ENCODE peak calls at places on chromosomes 13 and 19, in ten cellular contexts. L is left ventricle myocardium inferior, N is testis, A is GM23248, G is cardiac muscle cell, Q is IMR-90, E is lower lobe of right lung, W is left lung, P is A549, B is PC-3. J is an unnamed sample.
A peak's percentile ranks its signal among the peaks of the same experiment; 100 is the strongest.

GRCh38 chr13:76969488-76970365 is 21.4 kb downstream of the ACOD1 start:
- DNase-seq in G (no peak), W (no peak), Q (no peak), E (no peak), B (peak; percentile 26), A (peak; percentile 14), N (no peak), L (no peak), P (no peak), J (no peak)

GRCh38 chr13:20425819-20426219 is 99.8 kb downstream of the CRYL1 start:
- DNase-seq in A (no peak), P (no peak), L (no peak), Q (no peak), N (no peak), B (no peak), E (no peak), G (no peak), W (peak; percentile 65), J (peak; percentile 65)

GRCh38 chr13:30559274-30559673 is 58.4 kb upstream of the USPL1 start:
- DNase-seq in B (no peak), N (no peak), P (no peak), L (no peak), G (peak; percentile 35), W (no peak), E (no peak), Q (no peak), A (no peak), J (no peak)

GRCh38 chr19:49554701-49555181 is 25.6 kb downstream of the NOSIP start:
- DNase-seq in N (no peak), Q (no peak), W (no peak), B (no peak), L (no peak), E (no peak), A (peak; percentile 43), P (no peak), G (no peak), J (no peak)

GRCh38 chr13:52931913-52932312 is 83.5 kb upstream of the PCDH8 start:
- DNase-seq in Q (no peak), G (no peak), P (no peak), B (no peak), L (no peak), N (no peak), A (no peak), W (no peak), E (no peak), J (no peak)

GRCh38 chr19:32104465-32105235 is 240.8 kb upstream of the ZNF507 start:
- DNase-seq in B (peak; percentile 35), W (no peak), A (no peak), N (no peak), P (no peak), L (no peak), E (no peak), G (peak; percentile 17), Q (no peak), J (peak; percentile 91)

GRCh38 chr19:16376649-16377048 is 52.0 kb downstream of the KLF2 start:
- DNase-seq in B (peak; percentile 31), G (peak; percentile 52), N (no peak), A (peak; percentile 16), L (no peak), W (no peak), E (no peak), Q (no peak), P (peak; percentile 33), J (peak; percentile 54)

GRCh38 chr19:35266904-35267817 is 1.6 kb upstream of the USF2 start:
- DNase-seq in B (peak; percentile 12), G (no peak), A (peak; percentile 68), P (peak; percentile 82), W (peak; percentile 90), Q (peak; percentile 10), E (peak; percentile 74), L (peak; percentile 66), N (peak; percentile 68), J (no peak)

GRCh38 chr19:47373246-47374240 is 24.4 kb downstream of the DHX34 start:
- DNase-seq in Q (no peak), E (no peak), B (no peak), L (no peak), G (no peak), P (no peak), A (no peak), N (no peak), W (peak; percentile 49), J (no peak)

GRCh38 chr19:47371269-47371668 is 22.2 kb downstream of the DHX34 start:
- DNase-seq in A (no peak), N (no peak), G (no peak), Q (no peak), W (peak; percentile 72), P (no peak), B (no peak), E (no peak), L (no peak), J (no peak)

GRCh38 chr19:47374876-47375693 is 26.0 kb downstream of the DHX34 start:
- DNase-seq in L (no peak), W (peak; percentile 78), Q (no peak), N (no peak), A (no peak), E (no peak), P (no peak), G (no peak), B (no peak), J (no peak)

GRCh38 chr19:47369923-47370625 is 21.0 kb downstream of the DHX34 start:
- DNase-seq in B (no peak), N (no peak), L (no peak), Q (peak; percentile 74), A (peak; percentile 85), W (peak; percentile 87), P (no peak), G (no peak), E (peak; percentile 74), J (no peak)

DNA sequence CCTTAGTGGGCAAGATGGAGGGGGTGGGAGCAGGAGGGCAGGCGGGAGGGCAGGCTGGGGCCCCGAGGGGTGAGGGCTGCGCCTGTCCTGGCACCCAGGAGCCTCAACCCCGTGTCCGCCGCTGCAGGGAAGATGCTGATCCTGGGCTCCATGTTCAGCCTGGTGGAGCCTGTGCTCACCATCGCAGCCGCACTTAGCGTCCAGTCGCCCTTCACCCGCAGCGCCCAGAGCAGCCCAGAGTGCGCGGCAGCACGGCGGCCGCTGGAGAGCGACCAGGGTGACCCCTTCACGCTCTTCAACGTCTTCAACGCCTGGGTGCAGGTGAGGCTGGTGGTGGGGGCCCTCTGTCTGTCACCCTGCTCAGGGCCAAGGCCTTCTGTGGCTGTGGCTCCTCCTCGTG is 23.5 kb downstream of the DHX34 start:
- DNase-seq in A (no peak), P (no peak), E (no peak), N (no peak), Q (no peak), L (no peak), G (no peak), W (peak; percentile 68), B (no peak), J (no peak)
- H3K4me3 ChIP-seq in A (no peak overlapping the region), P (no peak overlapping the region), E (no peak overlapping the region), N (no peak overlapping the region), Q (no peak overlapping the region), L (no peak overlapping the region), G (no peak overlapping the region), W (no peak overlapping the region), B (no peak overlapping the region), J (no peak overlapping the region)

DNA sequence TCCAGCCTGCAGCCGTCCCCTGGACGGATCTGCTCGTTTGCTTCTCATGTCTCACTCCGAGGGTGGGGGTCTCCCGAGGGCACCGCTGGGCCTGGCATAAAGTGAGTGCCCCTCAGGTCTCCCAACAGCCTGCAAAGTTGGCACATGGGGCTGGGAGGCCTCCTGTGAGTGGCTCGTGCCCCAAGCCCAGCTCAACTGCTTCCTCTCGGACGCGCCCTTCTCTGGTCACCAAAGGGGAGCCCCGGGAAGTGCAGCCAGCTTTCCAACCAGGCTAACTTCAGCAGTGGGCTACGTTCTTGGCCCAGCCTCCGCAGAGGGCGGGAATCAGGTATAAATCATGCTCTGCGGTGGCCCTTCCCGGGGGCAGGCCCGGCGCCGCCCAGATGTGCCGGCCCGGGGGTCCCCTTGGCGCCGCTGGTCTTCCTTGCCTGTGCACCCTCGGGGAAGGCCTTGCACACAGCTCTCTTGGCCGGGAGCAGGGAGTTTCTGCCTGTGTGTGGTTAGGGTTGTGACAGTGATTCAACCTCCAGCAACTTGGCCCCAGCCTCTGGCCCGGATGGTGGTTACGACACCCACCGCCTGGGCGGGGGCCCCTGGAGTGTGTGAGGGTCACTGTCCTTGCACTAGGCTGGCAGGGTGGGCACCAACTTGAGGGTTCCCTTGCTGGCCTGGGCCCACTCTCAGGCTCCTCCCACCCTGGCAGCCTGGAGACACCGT is 20.7 kb downstream of the CEBPG start:
- DNase-seq in B (peak; percentile 14), L (peak; percentile 57), W (peak; percentile 84), P (no peak), G (no peak), E (peak; percentile 63), Q (peak; percentile 69), A (peak; percentile 95), N (no peak), J (no peak)
- H3K4me1 ChIP-seq in B (no peaks in the 10 kb centered on the region), L (peaks cover 89% of the 10 kb centered on the region), W (peaks cover 30% of the 10 kb centered on the region), P (peaks cover 30% of the 10 kb centered on the region), G (no peaks in the 10 kb centered on the region), E (peaks cover 64% of the 10 kb centered on the region), Q (peaks cover 28% of the 10 kb centered on the region), A (peaks cover 35% of the 10 kb centered on the region), N (peaks cover 44% of the 10 kb centered on the region), J (peaks cover 15% of the 10 kb centered on the region)

GRCh38 chr19:54469496-54469934 is 3.6 kb downstream of the CDC42EP5 start:
- DNase-seq in G (no peak), W (no peak), Q (no peak), L (peak; percentile 67), P (no peak), A (no peak), E (peak; percentile 63), N (no peak), B (no peak), J (no peak)

GRCh38 chr19:54470276-54470887 is 2.7 kb downstream of the CDC42EP5 start:
- DNase-seq in L (no peak), P (no peak), G (no peak), B (no peak), W (no peak), Q (no peak), E (no peak), N (no peak), A (no peak), J (no peak)

GRCh38 chr19:54473983-54474382 is 887 bp upstream of the CDC42EP5 start:
- DNase-seq in P (no peak), B (no peak), G (no peak), N (no peak), W (no peak), A (no peak), L (no peak), Q (no peak), E (no peak), J (no peak)

GRCh38 chr19:54473071-54473941 is at the start of gene CDC42EP5:
- DNase-seq in B (no peak), A (peak; percentile 88), G (peak; percentile 59), E (peak; percentile 59), L (peak; percentile 82), P (no peak), Q (peak; percentile 85), N (peak; percentile 73), W (no peak), J (no peak)

DNA sequence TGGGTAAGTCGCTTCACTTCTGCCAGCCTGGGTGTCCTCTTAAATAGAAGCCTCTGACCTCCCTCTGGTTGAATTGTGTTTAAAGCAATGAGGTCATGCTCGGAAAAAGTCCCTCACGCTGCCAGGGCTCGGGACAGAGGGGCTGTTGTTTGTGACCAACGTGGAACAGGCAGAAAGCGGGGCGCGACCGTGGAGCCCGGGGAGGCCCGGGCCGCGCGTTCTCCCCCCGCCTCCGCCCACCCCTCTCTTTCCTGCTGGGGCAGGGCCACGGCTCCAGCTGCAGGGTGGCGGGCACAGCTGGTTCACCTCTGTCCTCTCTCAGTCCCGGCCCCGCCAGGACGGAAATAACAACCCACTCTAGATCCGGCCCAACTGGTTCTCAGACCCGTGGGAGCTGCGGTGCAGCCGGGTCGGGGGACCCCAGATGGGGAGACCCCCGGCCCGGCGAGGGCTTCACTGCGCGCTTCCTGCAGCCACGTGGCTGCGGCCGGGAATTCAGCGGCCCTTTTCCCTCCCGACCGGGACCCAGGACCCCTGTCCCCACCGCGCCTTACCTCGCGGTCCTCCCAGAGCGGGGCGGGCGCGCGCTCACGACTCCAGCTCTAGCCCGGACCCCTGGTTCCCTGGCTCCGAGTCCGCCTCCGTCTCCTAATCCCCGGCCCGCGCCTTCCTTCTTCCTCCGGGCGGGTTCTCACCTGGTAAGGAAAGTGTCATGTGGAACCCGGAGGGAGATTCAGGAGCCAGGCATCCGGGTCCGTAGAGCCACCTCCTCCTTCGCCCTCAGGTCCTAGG is 1.9 kb downstream of the CDC42EP5 start:
- DNase-seq in E (peak; percentile 50), W (peak; percentile 76), Q (no peak), L (peak; percentile 52), A (peak; percentile 68), P (no peak), N (no peak), G (no peak), B (no peak), J (no peak)
- H3K4me3 ChIP-seq in E (peak overlapping the region; percentile 56), W (peak overlapping the region; percentile 39), Q (peak overlapping the region; percentile 38), L (peak overlapping the region; percentile 68), A (peak overlapping the region; percentile 77), P (no peak overlapping the region), N (peak overlapping the region; percentile 29), G (peak overlapping the region; percentile 12), B (peak overlapping the region; percentile 52), J (no peak overlapping the region)

GRCh38 chr13:78909276-78909675 is 250.3 kb upstream of the OBI1 start:
- DNase-seq in N (no peak), W (no peak), G (no peak), P (no peak), B (no peak), E (no peak), Q (no peak), A (no peak), L (no peak), J (no peak)
- H3K4me1 ChIP-seq in N (no peaks in the 10 kb centered on the region), W (no peaks in the 10 kb centered on the region), G (no peaks in the 10 kb centered on the region), P (no peaks in the 10 kb centered on the region), B (no peaks in the 10 kb centered on the region), E (no peaks in the 10 kb centered on the region), Q (no peaks in the 10 kb centered on the region), A (no peaks in the 10 kb centered on the region), L (no peaks in the 10 kb centered on the region), J (no peaks in the 10 kb centered on the region)

J was measured in HAP-1.